ENCODE peak calls at places on chromosomes 3 and 15, in six cellular contexts. J is mammary epithelial cell; Y is endodermal cell; V is A673; B is tibial nerve; Q is CD8-positive, alpha-beta T cell. D is an unnamed sample. For H3K27me3, the result is how much of the 10 kb centered on the place peaks cover.

GRCh38 chr3:124014366-124014942 is 22.5 kb upstream of the ROPN1 start:
- DNase-seq in J (no peak), B (no peak), Y (no peak), Q (no peak), V (no peak), D (no peak)

GRCh38 chr3:169863458-169863899 is 6.3 kb downstream of the LRRC31 start:
- DNase-seq in Y (peak), J (peak), Q (peak), V (peak), B (peak), D (peak)

GRCh38 chr3:58487140-58487886 is 4.6 kb upstream of the KCTD6 start:
- DNase-seq in J (peak), Q (no peak), B (no peak), V (no peak), Y (no peak), D (peak)

GRCh38 chr3:14147617-14148016 is 22.8 kb downstream of the TMEM43 start:
- DNase-seq in V (no peak), Q (no peak), J (no peak), Y (peak), B (no peak), D (no peak)

GRCh38 chr3:183491923-183492848 is 63.3 kb downstream of the KLHL6 start:
- DNase-seq in Q (no peak), J (no peak), Y (peak), B (no peak), V (no peak), D (no peak)

GRCh38 chr3:153293222-153293621 is 131.2 kb downstream of the RAP2B start:
- DNase-seq in Q (no peak), V (no peak), B (no peak), J (peak), Y (no peak), D (no peak)

GRCh38 chr15:66629817-66630576 is 64.2 kb upstream of the LCTL start:
- DNase-seq in B (no peak), Q (no peak), Y (peak), V (no peak), J (no peak), D (peak)

GRCh38 chr15:31390777-31391486 is 64.3 kb downstream of the KLF13 start:
- DNase-seq in J (no peak), V (no peak), Q (no peak), Y (peak), B (peak), D (no peak)

GRCh38 chr3:17302774-17303173 is 418.0 kb downstream of the PLCL2 start:
- DNase-seq in Y (no peak), V (no peak), J (no peak), Q (no peak), B (no peak), D (no peak)

GRCh38 chr3:148990211-148990610 is 1.1 kb upstream of the GYG1 start:
- DNase-seq in Y (no peak), J (no peak), V (no peak), Q (no peak), B (no peak), D (no peak)

GRCh38 chr3:52798978-52799476 is 4.4 kb downstream of the ITIH3 start:
- DNase-seq in B (no peak), J (peak), Q (no peak), Y (peak), V (peak), D (peak)

GRCh38 chr3:167467848-167468611 is 5.8 kb downstream of the SERPINI2 start:
- DNase-seq in V (no peak), B (no peak), Q (no peak), J (no peak), Y (no peak), D (no peak)

GRCh38 chr3:11509175-11510000 is 134.3 kb downstream of the VGLL4 start:
- DNase-seq in J (no peak), V (peak), Q (no peak), B (no peak), Y (peak), D (peak)

GRCh38 chr15:60476713-60477112 is 2.2 kb downstream of the ICE2 start:
- DNase-seq in V (no peak), Q (no peak), B (no peak), Y (no peak), J (no peak), D (no peak)

DNA sequence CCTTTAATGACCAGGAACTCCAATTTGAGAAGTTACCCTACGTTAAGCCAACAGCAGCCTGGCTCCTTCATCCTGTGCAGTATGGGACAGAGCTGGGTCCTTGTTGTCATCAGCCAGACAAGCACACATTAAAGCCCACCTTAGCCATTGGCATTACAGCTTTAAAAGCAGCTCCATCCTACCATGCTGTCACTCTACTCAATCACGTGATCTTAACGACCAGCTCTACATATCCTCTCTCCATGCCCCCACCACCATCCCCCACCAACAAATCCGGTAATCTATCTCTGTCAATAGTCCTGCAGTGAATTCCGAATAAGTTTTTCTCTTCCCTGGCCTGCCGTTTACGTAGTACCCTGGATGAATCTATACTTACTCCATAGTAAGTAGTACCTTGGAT is 82.9 kb upstream of the DGKG start:
- DNase-seq in V (no peak), Y (no peak), B (no peak), J (no peak), Q (no peak), D (no peak)
- TF ChIP-seq CTCF in V (no peak), Y (no peak), B (no peak), J (no peak), Q (no peak), D (no peak)

GRCh38 chr15:72227720-72228119 is 3.3 kb downstream of the PKM start:
- DNase-seq in B (no peak), Y (no peak), V (no peak), J (no peak), Q (no peak), D (no peak)

GRCh38 chr15:72229076-72229946 is 1.7 kb downstream of the PKM start:
- DNase-seq in B (peak), Q (peak), Y (peak), V (peak), J (peak), D (peak)

GRCh38 chr15:72229947-72230196 is 1.1 kb downstream of the PKM start:
- DNase-seq in Y (no peak), Q (peak), B (no peak), V (no peak), J (no peak), D (no peak)

GRCh38 chr15:72230197-72231065 is 559 bp downstream of the PKM start:
- DNase-seq in Q (peak), V (peak), J (peak), Y (peak), B (peak), D (peak)

DNA sequence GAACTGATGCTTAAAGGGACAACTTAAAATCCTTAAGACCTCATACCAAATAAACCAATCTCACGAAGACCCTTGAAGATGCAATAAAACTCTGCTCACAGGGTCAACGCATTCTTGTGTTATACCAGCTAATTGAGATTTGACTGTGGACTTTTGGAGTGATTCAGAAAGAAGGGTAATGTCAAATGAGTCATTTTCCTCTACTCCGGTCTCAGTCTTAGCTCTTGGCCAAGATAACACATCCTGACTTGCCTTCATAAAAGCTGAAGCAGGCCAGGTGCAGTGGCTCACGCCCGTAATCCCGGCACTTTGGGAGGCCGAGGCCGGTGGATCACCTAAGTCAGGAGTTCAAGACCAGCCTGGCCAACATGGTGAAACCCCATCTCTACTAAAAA is 3.8 kb downstream of the PKM start:
- DNase-seq in Q (peak), V (peak), B (no peak), Y (no peak), J (peak), D (no peak)
- H3K4me3 ChIP-seq in Q (no peak), V (peak), B (no peak), Y (peak), J (peak), D (peak)

DNA sequence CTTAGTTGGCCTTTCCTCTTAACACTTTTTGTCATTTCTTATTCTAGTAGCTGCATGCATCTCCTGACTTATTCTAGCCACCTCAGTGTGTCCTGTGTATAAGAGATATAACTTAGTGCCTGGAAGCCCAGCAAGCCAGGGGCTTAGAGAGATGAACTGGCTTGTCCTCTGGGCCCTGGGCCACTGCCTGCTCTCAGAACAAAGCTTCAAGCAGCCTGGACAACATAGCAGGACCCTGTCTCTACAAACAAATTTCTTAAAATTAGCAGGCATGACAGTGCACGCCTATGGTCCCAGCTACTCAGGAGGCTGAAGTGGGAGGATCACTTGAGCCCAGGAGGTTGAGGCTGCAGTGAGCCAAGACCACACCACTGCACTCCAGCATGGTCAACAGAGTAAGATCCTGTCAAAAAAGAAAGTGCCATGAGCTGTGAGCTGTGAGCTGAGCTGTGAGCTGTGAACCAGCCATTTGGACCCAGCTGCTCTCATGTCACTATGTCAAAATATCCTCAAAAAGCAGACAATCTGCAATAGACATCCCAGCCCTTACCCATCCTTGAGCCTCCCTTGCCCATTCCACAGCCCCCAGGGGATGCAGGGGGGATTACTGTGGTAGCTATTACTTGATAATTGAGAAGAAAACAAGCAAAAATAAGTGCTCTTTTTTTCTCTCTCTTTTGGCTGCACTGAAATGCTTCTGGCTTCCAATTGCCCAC is 174.5 kb downstream of the OPA1 start:
- DNase-seq in B (no peak), Y (peak), V (no peak), J (no peak), Q (no peak), D (no peak)
- H3K27me3 ChIP-seq in B (under half), Y (under half), V (under half), J (under half), Q (under half), D (under half)

GRCh38 chr3:86695752-86696151 is 295.2 kb downstream of the VGLL3 start:
- DNase-seq in V (no peak), J (no peak), Q (no peak), B (no peak), Y (peak), D (no peak)
- TF ChIP-seq CTCF in V (no peak), J (no peak), Q (no peak), B (no peak), Y (peak), D (no peak)

D was measured in BE2C.